ENCODE peak calls at places on chromosomes 4 and X, in eight cellular contexts. Q is AG04450, V is progenitor cell of endocrine pancreas, Z is B cell, M is lower lobe of right lung, K is GM12865, B is PC-3, S is cardiac muscle cell. E is an unnamed sample.

GRCh38 chr4:8870647-8871416 is 807 bp downstream of the HMX1 start:
- DNase-seq in S (no peak), Q (no peak), Z (no peak), K (no peak), V (no peak), B (no peak), M (no peak), E (no peak)

GRCh38 chr4:145012841-145013240 is 85.2 kb downstream of the ANAPC10 start:
- DNase-seq in M (no peak), K (peak), B (peak), Q (no peak), V (no peak), Z (no peak), S (peak), E (no peak)

GRCh38 chr4:78928835-78929234 is 10.4 kb downstream of the PAQR3 start:
- DNase-seq in Z (no peak), V (no peak), S (no peak), Q (no peak), M (no peak), B (no peak), K (no peak), E (no peak)

GRCh38 chr4:46270986-46271596 is 118.8 kb downstream of the GABRA2 start:
- DNase-seq in S (peak), Z (no peak), B (peak), M (no peak), V (no peak), K (peak), Q (no peak), E (peak)

GRCh38 chr4:139297001-139297410 is 4.3 kb upstream of the NAA15 start:
- DNase-seq in K (peak), Q (no peak), M (no peak), V (no peak), Z (no peak), S (no peak), B (peak), E (no peak)

GRCh38 chrX:41153453-41153852 is 68.2 kb downstream of the USP9X start:
- DNase-seq in S (peak), V (no peak), Z (no peak), M (no peak), B (no peak), K (no peak), Q (no peak), E (no peak)

GRCh38 chrX:150573702-150574101 is 5.3 kb downstream of the MTM1 start:
- DNase-seq in M (no peak), V (no peak), Q (no peak), K (peak), B (no peak), S (no peak), Z (no peak), E (no peak)

GRCh38 chrX:130055103-130055502 is 55.2 kb downstream of the ELF4 start:
- DNase-seq in M (no peak), B (no peak), K (no peak), V (no peak), Q (no peak), Z (no peak), S (peak), E (no peak)

GRCh38 chr4:86523333-86523732 is 70.8 kb upstream of the PTPN13 start:
- DNase-seq in V (no peak), M (no peak), Z (no peak), B (no peak), Q (no peak), K (no peak), S (no peak), E (no peak)

GRCh38 chrX:118499295-118499694 is 3.7 kb downstream of the DOCK11 start:
- DNase-seq in M (no peak), K (no peak), S (no peak), B (no peak), Z (no peak), V (no peak), Q (no peak), E (no peak)

GRCh38 chr4:7787681-7788141 is 151.9 kb downstream of the AFAP1 start:
- DNase-seq in B (no peak), Q (no peak), M (peak), V (no peak), K (no peak), S (no peak), Z (no peak), E (no peak)

GRCh38 chrX:42821803-42822443 is 44.0 kb upstream of the PPP1R2C start:
- DNase-seq in M (no peak), B (no peak), Q (no peak), K (no peak), S (peak), V (no peak), Z (no peak), E (no peak)

GRCh38 chr4:53453385-53453784 is 75.9 kb downstream of the FIP1L1 start:
- DNase-seq in B (no peak), V (no peak), Z (no peak), M (no peak), K (no peak), Q (no peak), S (no peak), E (no peak)

GRCh38 chr4:73662709-73663546 is 42.7 kb upstream of the RASSF6 start:
- DNase-seq in Q (no peak), V (no peak), B (peak), Z (no peak), S (peak), K (peak), M (no peak), E (peak)

GRCh38 chrX:109264878-109265277 is 217.0 kb downstream of the GUCY2F start:
- DNase-seq in Z (no peak), M (no peak), V (no peak), S (no peak), B (no peak), Q (no peak), K (peak), E (no peak)

GRCh38 chrX:21778236-21778635 is 20.3 kb upstream of the SMPX start:
- DNase-seq in B (no peak), V (no peak), K (no peak), S (no peak), Q (no peak), Z (no peak), M (no peak), E (no peak)

GRCh38 chr4:113531572-113531971 is 230.0 kb downstream of the CAMK2D start:
- DNase-seq in M (no peak), K (no peak), S (no peak), Z (no peak), V (no peak), B (no peak), Q (no peak), E (no peak)

GRCh38 chrX:76279007-76279406 is 106.1 kb downstream of the PBDC1 start:
- DNase-seq in V (no peak), M (no peak), S (peak), Z (peak), B (peak), Q (peak), K (peak), E (peak)

GRCh38 chrX:131725001-131725654 is 181.3 kb downstream of the OR13H1 start:
- DNase-seq in V (no peak), M (no peak), S (no peak), B (no peak), K (no peak), Q (no peak), Z (no peak), E (no peak)

GRCh38 chr4:77193511-77194236 is 36.7 kb downstream of the CCNG2 start:
- DNase-seq in Q (no peak), S (no peak), M (peak), Z (peak), K (peak), B (no peak), V (no peak), E (peak)

GRCh38 chrX:148037020-148037419 is 55.9 kb downstream of the FMR1NB start:
- DNase-seq in Z (no peak), M (no peak), V (no peak), K (no peak), Q (no peak), S (no peak), B (no peak), E (no peak)

GRCh38 chrX:46837543-46838481 is 969 bp downstream of the RP2 start:
- DNase-seq in B (peak), Q (no peak), M (no peak), K (peak), Z (no peak), V (no peak), S (no peak), E (peak)

GRCh38 chr4:58502839-58503238 is 1392.7 kb upstream of the IGFBP7 start:
- DNase-seq in M (no peak), Z (no peak), B (peak), Q (no peak), S (no peak), V (no peak), K (no peak), E (no peak)

GRCh38 chrX:39012561-39013209 is 211.4 kb downstream of the MID1IP1 start:
- DNase-seq in Q (no peak), V (no peak), Z (no peak), S (peak), B (peak), K (no peak), M (no peak), E (no peak)

GRCh38 chr4:144403903-144404302 is 242.1 kb upstream of the HHIP start:
- DNase-seq in K (no peak), S (no peak), Q (no peak), V (no peak), B (no peak), Z (no peak), M (no peak), E (no peak)

GRCh38 chrX:130179579-130180215 is 7.9 kb downstream of the RAB33A start:
- DNase-seq in V (no peak), M (no peak), S (peak), Z (no peak), Q (no peak), B (no peak), K (no peak), E (no peak)

GRCh38 chrX:97315939-97316338 is 432.2 kb downstream of the RPA4 start:
- DNase-seq in M (no peak), Z (no peak), Q (no peak), K (peak), B (peak), S (no peak), V (no peak), E (no peak)

GRCh38 chr4:145545538-145546224 is 64.0 kb downstream of the SMAD1 start:
- DNase-seq in S (peak), K (peak), V (no peak), M (no peak), Q (peak), Z (no peak), B (peak), E (no peak)

GRCh38 chr4:128519163-128519810 is 231.7 kb upstream of the PGRMC2 start:
- DNase-seq in Q (no peak), B (no peak), S (peak), M (no peak), V (no peak), Z (no peak), K (no peak), E (no peak)

GRCh38 chr4:47104986-47105385 is 73.6 kb downstream of the GABRB1 start:
- DNase-seq in M (no peak), B (no peak), S (peak), K (no peak), V (no peak), Z (no peak), Q (no peak), E (no peak)

GRCh38 chrX:130575831-130576404 is 174.1 kb downstream of the RBMX2 start:
- DNase-seq in K (peak), S (peak), B (peak), Z (peak), Q (peak), M (peak), V (peak), E (peak)

GRCh38 chr4:156889616-156890594 is 81.7 kb downstream of the PDGFC start:
- DNase-seq in Z (no peak), B (no peak), M (no peak), Q (peak), K (no peak), S (peak), V (no peak), E (no peak)

GRCh38 chr4:28879900-28880299 is 1840.3 kb upstream of the PCDH7 start:
- DNase-seq in Q (no peak), V (no peak), S (no peak), B (no peak), Z (no peak), K (no peak), M (no peak), E (no peak)

DNA sequence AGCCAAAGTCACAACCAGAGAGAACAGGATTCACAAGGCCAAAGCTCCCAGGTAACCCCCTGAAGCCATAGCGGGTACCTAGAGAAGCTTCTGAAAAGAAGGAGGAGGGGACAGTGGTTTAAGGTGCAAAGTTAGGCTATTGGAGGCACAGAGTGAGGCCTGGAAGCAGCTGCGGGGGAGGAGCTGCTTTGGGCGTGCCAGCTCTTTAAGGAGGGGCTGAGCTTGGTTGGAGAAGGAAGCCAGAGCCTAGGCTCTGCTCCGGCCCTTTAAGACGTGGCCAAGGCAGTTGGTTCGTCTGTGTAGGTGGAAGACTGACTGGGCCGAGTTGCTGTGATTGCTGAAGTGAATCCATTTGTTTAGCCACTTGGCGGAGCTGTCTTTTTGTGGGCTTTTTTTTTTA is 1.5 kb downstream of the KLF8 start:
- DNase-seq in B (no peak), K (peak), M (peak), V (no peak), Z (no peak), S (peak), Q (no peak), E (peak)
- TF ChIP-seq CTCF in B (no peak), K (peak), M (no peak), V (no peak), Z (no peak), S (no peak), Q (no peak), E (no peak)

GRCh38 chr4:183249854-183250253 is 70.2 kb downstream of the CLDN22 start:
- DNase-seq in B (peak), M (no peak), V (no peak), K (peak), Z (no peak), S (peak), Q (no peak), E (peak)
- TF ChIP-seq CTCF in B (peak), M (peak), V (peak), K (peak), Z (no peak), S (peak), Q (peak), E (peak)

GRCh38 chr4:72301759-72302158 is 267.3 kb downstream of the ADAMTS3 start:
- DNase-seq in B (no peak), Q (no peak), Z (no peak), V (no peak), M (no peak), S (no peak), K (no peak), E (no peak)

GRCh38 chr4:72300126-72300525 is 268.3 kb downstream of the NPFFR2 start:
- DNase-seq in S (no peak), B (no peak), Q (no peak), K (no peak), V (no peak), Z (no peak), M (no peak), E (no peak)

GRCh38 chr4:72290737-72291136 is 258.9 kb downstream of the NPFFR2 start:
- DNase-seq in S (no peak), B (no peak), K (no peak), V (no peak), Z (no peak), M (no peak), Q (no peak), E (no peak)

GRCh38 chr4:72295966-72296557 is 264.3 kb downstream of the NPFFR2 start:
- DNase-seq in B (peak), V (no peak), M (no peak), S (peak), K (peak), Z (no peak), Q (peak), E (no peak)
- TF ChIP-seq CTCF in B (peak), V (peak), M (peak), S (peak), K (peak), Z (peak), Q (peak), E (no peak)

GRCh38 chrX:74461384-74461783 is 40.1 kb downstream of the SLC16A2 start:
- DNase-seq in K (no peak), Z (no peak), B (no peak), V (no peak), M (no peak), S (no peak), Q (no peak), E (no peak)

GRCh38 chrX:74453178-74453577 is 31.9 kb downstream of the SLC16A2 start:
- DNase-seq in B (peak), S (no peak), M (no peak), V (no peak), Z (no peak), Q (no peak), K (no peak), E (no peak)

GRCh38 chrX:74464722-74465121 is 43.4 kb downstream of the SLC16A2 start:
- DNase-seq in Z (no peak), M (no peak), Q (no peak), S (no peak), B (no peak), K (no peak), V (no peak), E (no peak)

DNA sequence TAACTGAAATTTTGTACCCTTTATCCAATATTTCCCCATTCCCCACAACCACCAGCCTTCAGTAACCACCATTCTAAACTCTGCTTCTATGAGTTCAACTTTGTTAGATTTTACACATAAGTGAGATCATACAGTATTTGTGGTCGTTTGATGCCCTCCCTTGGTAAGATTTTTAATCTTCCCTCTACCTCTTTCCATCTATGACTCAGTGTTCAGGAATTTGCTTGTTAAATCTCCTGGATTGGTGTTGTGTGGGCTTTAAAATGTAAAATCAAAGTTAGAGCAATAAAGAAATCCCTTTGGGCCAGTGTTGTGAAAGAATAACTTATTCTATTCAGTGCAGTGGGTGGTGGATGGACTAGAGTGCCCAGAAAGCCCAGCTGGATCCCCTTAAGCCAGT is 37.4 kb downstream of the SLC16A2 start:
- DNase-seq in B (peak), S (peak), Q (no peak), K (no peak), M (no peak), Z (no peak), V (no peak), E (no peak)
- TF ChIP-seq CTCF in B (peak), S (no peak), Q (no peak), K (no peak), M (no peak), Z (no peak), V (no peak), E (no peak)

GRCh38 chrX:100962811-100963210 is 6.7 kb upstream of the ARL13A start:
- DNase-seq in B (no peak), S (no peak), M (no peak), Q (no peak), Z (no peak), K (no peak), V (no peak), E (no peak)
- TF ChIP-seq CTCF in B (no peak), S (no peak), M (no peak), Q (no peak), Z (no peak), K (no peak), V (no peak), E (no peak)

GRCh38 chr4:89954906-89955305 is 60.3 kb downstream of the MMRN1 start:
- DNase-seq in M (no peak), S (no peak), V (no peak), B (no peak), Q (no peak), K (no peak), Z (no peak), E (no peak)

GRCh38 chr4:89952458-89952857 is 57.8 kb downstream of the MMRN1 start:
- DNase-seq in K (no peak), B (no peak), Z (no peak), Q (no peak), V (no peak), S (no peak), M (no peak), E (no peak)

GRCh38 chr4:89949782-89950387 is 55.2 kb downstream of the MMRN1 start:
- DNase-seq in V (no peak), Z (no peak), K (no peak), M (no peak), Q (no peak), B (peak), S (no peak), E (peak)
- TF ChIP-seq CTCF in V (peak), Z (peak), K (peak), M (peak), Q (peak), B (peak), S (peak), E (peak)

DNA sequence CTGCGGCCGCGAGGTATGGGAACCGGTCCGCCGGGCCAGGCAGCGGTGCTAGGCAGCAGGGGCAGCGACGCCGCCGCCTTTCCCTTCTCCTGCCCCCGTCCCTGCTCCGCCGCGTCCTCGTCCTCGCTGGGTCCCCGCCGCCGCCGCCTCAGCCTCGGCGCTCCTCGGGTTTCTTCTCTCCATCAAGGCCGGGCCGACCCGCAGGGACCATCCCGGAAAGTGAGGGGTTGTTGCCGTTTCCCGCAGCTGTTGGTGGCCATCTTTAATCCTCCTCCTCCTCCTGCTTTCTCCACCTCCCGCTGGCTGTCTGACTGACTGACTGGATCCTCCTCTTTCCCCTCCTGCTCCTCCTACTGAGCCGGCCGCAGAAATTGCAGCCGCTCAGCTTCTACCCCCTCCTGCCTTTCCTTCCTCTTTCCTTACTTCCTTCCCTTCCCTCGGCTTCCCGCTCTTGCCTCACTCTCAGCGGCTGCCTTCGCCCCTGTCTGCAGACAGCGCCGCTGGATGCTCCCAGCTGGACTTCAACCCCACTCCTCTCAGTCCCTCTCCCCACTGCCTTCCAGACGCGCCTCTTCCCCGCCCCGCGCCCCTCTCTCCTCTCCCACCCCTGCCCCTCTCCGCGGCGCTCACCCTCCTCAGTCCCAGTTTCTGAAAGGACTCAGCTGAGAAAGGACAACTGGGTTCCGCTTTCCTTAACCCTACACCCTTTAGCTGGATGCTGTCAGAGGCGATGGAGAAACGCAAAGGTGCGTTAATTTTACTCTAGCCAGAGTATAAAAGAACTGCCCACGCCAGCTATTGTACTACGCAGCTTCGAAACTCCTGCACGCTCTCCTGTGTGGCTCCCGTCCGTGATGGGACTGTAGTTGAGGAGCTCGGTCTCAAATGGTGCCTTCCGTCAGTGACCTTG is at the start of gene WDFY3:
- DNase-seq in S (peak), V (peak), M (peak), Q (peak), Z (peak), K (peak), B (peak), E (peak)
- TF ChIP-seq CTCF in S (peak), V (no peak), M (peak), Q (peak), Z (no peak), K (no peak), B (no peak), E (no peak)